ENCODE peak calls at places on chromosomes 1 and 21, in four cellular contexts. One of them, this sample, is unnamed.

GRCh38 chr1:69088556-69088955 is 479.2 kb upstream of the LRRC7 start:
- DNase-seq in stomach: no peak
- DNase-seq in tibial artery: no peak
- DNase-seq in colonic mucosa: no peak
- DNase-seq in this sample: no peak

GRCh38 chr1:186202174-186202843 is 172.7 kb downstream of the TPR start:
- DNase-seq in colonic mucosa: no peak
- DNase-seq in stomach: no peak
- DNase-seq in tibial artery: peak; percentile 85
- DNase-seq in this sample: no peak

GRCh38 chr1:224816062-224816461 is 113.4 kb upstream of the DNAH14 start:
- DNase-seq in stomach: no peak
- DNase-seq in tibial artery: no peak
- DNase-seq in colonic mucosa: no peak
- DNase-seq in this sample: no peak

GRCh38 chr1:35181790-35182455 is 11.0 kb downstream of the SFPQ start:
- DNase-seq in tibial artery: no peak
- DNase-seq in stomach: no peak
- DNase-seq in colonic mucosa: no peak
- DNase-seq in this sample: no peak

GRCh38 chr1:175717610-175718195 is 25.7 kb downstream of the TNR start:
- DNase-seq in stomach: no peak
- DNase-seq in tibial artery: no peak
- DNase-seq in colonic mucosa: no peak
- DNase-seq in this sample: no peak

GRCh38 chr1:239884776-239885175 is 206.9 kb upstream of the FMN2 start:
- DNase-seq in colonic mucosa: no peak
- DNase-seq in stomach: no peak
- DNase-seq in tibial artery: no peak
- DNase-seq in this sample: no peak

GRCh38 chr21:16304700-16305099 is 574.9 kb downstream of the USP25 start:
- DNase-seq in colonic mucosa: no peak
- DNase-seq in stomach: no peak
- DNase-seq in tibial artery: no peak
- DNase-seq in this sample: no peak

GRCh38 chr1:88729297-88729696 is 45.2 kb downstream of the PKN2 start:
- DNase-seq in tibial artery: no peak
- DNase-seq in colonic mucosa: no peak
- DNase-seq in stomach: no peak
- DNase-seq in this sample: no peak

GRCh38 chr1:246506440-246506784 is 667 bp downstream of the SMYD3 start:
- DNase-seq in tibial artery: no peak
- DNase-seq in colonic mucosa: no peak
- DNase-seq in stomach: no peak
- DNase-seq in this sample: no peak

GRCh38 chr1:30907641-30908445 is 715 bp downstream of the SDC3 start:
- DNase-seq in tibial artery: peak; percentile 18
- DNase-seq in stomach: no peak
- DNase-seq in colonic mucosa: no peak
- DNase-seq in this sample: peak; percentile 56

GRCh38 chr1:160353223-160353622 is 10.0 kb downstream of the NCSTN start:
- DNase-seq in tibial artery: no peak
- DNase-seq in colonic mucosa: no peak
- DNase-seq in stomach: no peak
- DNase-seq in this sample: no peak

GRCh38 chr1:160357286-160358002 is 9.4 kb upstream of the NHLH1 start:
- DNase-seq in tibial artery: no peak
- DNase-seq in stomach: no peak
- DNase-seq in colonic mucosa: no peak
- DNase-seq in this sample: no peak

GRCh38 chr1:160351629-160352028 is 8.4 kb downstream of the NCSTN start:
- DNase-seq in stomach: no peak
- DNase-seq in colonic mucosa: no peak
- DNase-seq in tibial artery: no peak
- DNase-seq in this sample: no peak

GRCh38 chr1:160352555-160352954 is 9.4 kb downstream of the NCSTN start:
- DNase-seq in tibial artery: no peak
- DNase-seq in stomach: no peak
- DNase-seq in colonic mucosa: no peak
- DNase-seq in this sample: no peak

DNA sequence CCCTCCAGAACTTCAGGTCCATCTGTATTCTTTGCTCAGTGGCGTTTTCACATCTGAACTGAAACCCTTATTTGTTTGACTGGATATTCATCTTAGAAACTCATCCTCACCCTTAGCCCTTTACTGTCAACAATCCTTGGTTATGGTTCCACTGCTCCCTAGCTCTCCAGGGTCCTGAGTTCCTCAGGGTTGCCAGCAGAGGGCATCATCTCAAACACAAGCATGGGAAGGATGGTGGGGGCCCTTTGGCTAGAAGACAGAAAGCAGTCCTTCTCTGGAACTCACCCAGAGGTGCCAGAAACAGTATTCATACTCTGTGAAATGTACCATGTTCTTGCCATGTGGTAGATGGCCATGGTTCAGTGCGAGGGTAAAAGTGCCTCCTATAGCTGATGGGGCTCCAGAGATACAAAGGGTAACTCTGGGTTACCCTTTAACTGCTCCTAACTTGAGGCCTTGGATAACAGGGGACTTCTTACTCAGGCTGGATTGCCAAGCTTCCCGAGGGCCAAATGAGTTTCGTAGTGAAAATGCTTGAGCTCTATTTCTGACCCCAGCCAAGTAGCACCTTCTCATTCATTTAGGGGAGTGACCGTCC is 11.3 kb downstream of the NCSTN start:
- DNase-seq in stomach: no peak
- DNase-seq in colonic mucosa: no peak
- DNase-seq in tibial artery: no peak
- DNase-seq in this sample: no peak
- TF ChIP-seq CTCF in stomach: no peak
- TF ChIP-seq CTCF in colonic mucosa: peak; percentile 19
- TF ChIP-seq CTCF in tibial artery: no peak
- TF ChIP-seq CTCF in this sample: no peak

GRCh38 chr1:52179073-52179472 is 37.2 kb downstream of the ZFYVE9 start:
- DNase-seq in tibial artery: no peak
- DNase-seq in colonic mucosa: no peak
- DNase-seq in stomach: no peak
- DNase-seq in this sample: no peak
- H3K9me3 ChIP-seq in tibial artery: no peaks in the 10 kb centered on the region
- H3K9me3 ChIP-seq in colonic mucosa: no peaks in the 10 kb centered on the region
- H3K9me3 ChIP-seq in stomach: no peaks in the 10 kb centered on the region
- H3K9me3 ChIP-seq in this sample: no peaks in the 10 kb centered on the region

GRCh38 chr1:154429118-154429517 is 24.0 kb downstream of the IL6R start:
- DNase-seq in tibial artery: no peak
- DNase-seq in colonic mucosa: no peak
- DNase-seq in stomach: no peak
- DNase-seq in this sample: no peak
- H3K4me1 ChIP-seq in tibial artery: peaks cover 66% of the 10 kb centered on the region
- H3K4me1 ChIP-seq in colonic mucosa: peaks cover 27% of the 10 kb centered on the region
- H3K4me1 ChIP-seq in stomach: peaks cover 99% of the 10 kb centered on the region
- H3K4me1 ChIP-seq in this sample: peaks cover 30% of the 10 kb centered on the region

DNA sequence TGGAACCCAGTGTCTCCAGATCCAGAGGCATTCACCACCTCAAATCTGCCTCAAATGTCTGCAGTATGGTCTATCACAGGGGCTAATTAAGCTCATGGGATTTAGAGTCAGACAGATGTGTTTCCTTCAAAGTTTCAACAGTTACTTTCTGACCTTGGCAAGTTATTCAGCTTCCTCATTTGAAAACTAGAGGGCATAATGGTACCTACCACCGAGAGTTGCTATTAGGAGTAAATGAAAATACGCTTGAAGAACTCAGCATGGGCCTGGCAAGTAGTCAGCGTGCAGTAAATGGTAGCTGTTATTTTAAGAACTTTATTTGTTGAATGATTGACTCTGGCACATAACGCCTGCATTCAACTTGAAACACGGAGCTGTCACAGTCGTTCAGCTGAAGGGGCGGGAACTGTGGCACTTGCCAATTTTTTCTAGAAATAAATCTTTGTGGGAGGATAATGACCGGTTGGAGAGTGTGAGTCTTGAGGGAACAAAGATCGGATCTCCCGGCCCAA is 1.2 kb upstream of the CAP1 start:
- DNase-seq in stomach: no peak
- DNase-seq in colonic mucosa: no peak
- DNase-seq in tibial artery: no peak
- DNase-seq in this sample: no peak
- TF ChIP-seq CTCF in stomach: no peak
- TF ChIP-seq CTCF in colonic mucosa: no peak
- TF ChIP-seq CTCF in tibial artery: peak; percentile 9
- TF ChIP-seq CTCF in this sample: no peak

GRCh38 chr1:247760456-247760855 is at the start of gene OR1C1:
- DNase-seq in stomach: no peak
- DNase-seq in tibial artery: no peak
- DNase-seq in colonic mucosa: no peak
- DNase-seq in this sample: no peak
- H3K9me3 ChIP-seq in stomach: no peaks in the 10 kb centered on the region
- H3K9me3 ChIP-seq in tibial artery: no peaks in the 10 kb centered on the region
- H3K9me3 ChIP-seq in colonic mucosa: no peaks in the 10 kb centered on the region
- H3K9me3 ChIP-seq in this sample: no peaks in the 10 kb centered on the region

GRCh38 chr21:28427356-28428022 is 565.2 kb downstream of the LTN1 start:
- DNase-seq in colonic mucosa: no peak
- DNase-seq in stomach: no peak
- DNase-seq in tibial artery: no peak
- DNase-seq in this sample: no peak
- H3K4me1 ChIP-seq in colonic mucosa: no peaks in the 10 kb centered on the region
- H3K4me1 ChIP-seq in stomach: no peaks in the 10 kb centered on the region
- H3K4me1 ChIP-seq in tibial artery: peaks cover 5% of the 10 kb centered on the region
- H3K4me1 ChIP-seq in this sample: no peaks in the 10 kb centered on the region

GRCh38 chr1:26993237-26994019 is at the start of gene TRNP1:
- DNase-seq in tibial artery: peak; percentile 58
- DNase-seq in colonic mucosa: peak; percentile 73
- DNase-seq in stomach: peak; percentile 83
- DNase-seq in this sample: peak; percentile 82

GRCh38 chr1:26994020-26994745 is 691 bp downstream of the TRNP1 start:
- DNase-seq in colonic mucosa: no peak
- DNase-seq in stomach: no peak
- DNase-seq in tibial artery: no peak
- DNase-seq in this sample: no peak

GRCh38 chr1:26996024-26996423 is 2.5 kb downstream of the TRNP1 start:
- DNase-seq in colonic mucosa: no peak
- DNase-seq in tibial artery: no peak
- DNase-seq in stomach: no peak
- DNase-seq in this sample: no peak

GRCh38 chr1:26996665-26997064 is 3.2 kb downstream of the TRNP1 start:
- DNase-seq in tibial artery: no peak
- DNase-seq in stomach: no peak
- DNase-seq in colonic mucosa: no peak
- DNase-seq in this sample: no peak

DNA sequence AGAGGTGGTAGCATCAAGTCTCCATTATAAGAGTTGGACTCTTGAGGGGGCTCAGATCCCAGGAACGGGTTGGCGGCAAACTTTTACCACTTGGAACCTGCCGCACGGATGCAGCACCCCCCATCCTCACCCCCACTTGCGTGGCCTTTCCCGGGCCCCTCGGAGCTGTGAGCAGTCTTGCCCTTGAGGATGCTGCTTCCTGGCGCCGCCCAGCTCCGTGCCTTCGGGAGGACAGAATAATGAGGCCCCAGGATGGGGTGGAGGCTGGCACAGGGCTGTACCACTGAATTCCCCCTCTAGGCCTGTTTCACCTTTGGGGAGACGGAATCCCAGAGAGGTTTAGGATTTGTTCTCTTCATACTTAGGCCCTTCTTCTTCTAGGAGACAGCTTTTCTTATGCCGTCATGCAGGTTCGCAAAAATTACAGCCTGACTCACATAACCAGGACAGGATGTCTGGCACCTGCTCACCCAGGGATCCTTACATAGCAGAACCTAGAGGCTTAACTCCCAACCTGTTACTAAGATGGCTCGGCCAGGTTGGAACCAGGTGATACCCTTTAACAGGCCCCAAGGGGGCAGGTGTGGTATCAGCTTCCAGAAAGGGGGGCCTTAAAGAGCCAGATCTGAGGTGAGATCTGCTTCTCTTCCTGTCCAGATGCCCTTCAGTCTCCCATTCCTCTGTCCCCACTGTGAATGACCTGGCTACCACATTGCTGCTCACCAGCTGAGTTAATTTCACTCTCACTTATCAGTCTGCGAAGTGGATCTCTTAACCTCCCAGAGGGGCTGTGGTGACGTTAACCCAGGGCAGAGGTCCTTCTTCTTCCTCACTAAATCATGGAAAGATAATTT is 1.5 kb downstream of the TRNP1 start:
- DNase-seq in tibial artery: no peak
- DNase-seq in stomach: no peak
- DNase-seq in colonic mucosa: no peak
- DNase-seq in this sample: no peak
- TF ChIP-seq CTCF in tibial artery: no peak
- TF ChIP-seq CTCF in stomach: no peak
- TF ChIP-seq CTCF in colonic mucosa: no peak
- TF ChIP-seq CTCF in this sample: no peak

GRCh38 chr1:2970311-2971145 is 50.7 kb upstream of the ACTRT2 start:
- DNase-seq in colonic mucosa: no peak
- DNase-seq in stomach: no peak
- DNase-seq in tibial artery: peak; percentile 13
- DNase-seq in this sample: no peak

GRCh38 chr1:2968471-2968881 is 52.8 kb upstream of the ACTRT2 start:
- DNase-seq in tibial artery: no peak
- DNase-seq in colonic mucosa: no peak
- DNase-seq in stomach: peak; percentile 67
- DNase-seq in this sample: peak; percentile 29

GRCh38 chr1:2969870-2970291 is 51.4 kb upstream of the ACTRT2 start:
- DNase-seq in colonic mucosa: no peak
- DNase-seq in stomach: no peak
- DNase-seq in tibial artery: no peak
- DNase-seq in this sample: no peak

GRCh38 chr1:2967881-2968280 is 53.4 kb upstream of the ACTRT2 start:
- DNase-seq in tibial artery: no peak
- DNase-seq in stomach: no peak
- DNase-seq in colonic mucosa: no peak
- DNase-seq in this sample: no peak

GRCh38 chr1:2969011-2969869 is 52.0 kb upstream of the ACTRT2 start:
- DNase-seq in colonic mucosa: no peak
- DNase-seq in tibial artery: no peak
- DNase-seq in stomach: no peak
- DNase-seq in this sample: no peak
- H3K9me3 ChIP-seq in colonic mucosa: no peaks in the 10 kb centered on the region
- H3K9me3 ChIP-seq in tibial artery: no peaks in the 10 kb centered on the region
- H3K9me3 ChIP-seq in stomach: no peaks in the 10 kb centered on the region
- H3K9me3 ChIP-seq in this sample: no peaks in the 10 kb centered on the region